ENCODE peak calls at places on chromosomes 12 and 14, in five cellular contexts. R is mammary epithelial cell, Y is tibial nerve, B is sigmoid colon, J is fibroblast of pulmonary artery. U is an unnamed sample.

GRCh38 chr14:65164068-65164824 is 61.9 kb upstream of the MAX start:
- DNase-seq in R (no peak), Y (peak), B (no peak), J (peak), U (no peak)

GRCh38 chr12:72836184-72836583 is 564.0 kb downstream of the TRHDE start:
- DNase-seq in R (no peak), Y (no peak), B (no peak), J (no peak), U (no peak)

GRCh38 chr12:3632256-3633240 is 120.4 kb downstream of the CRACR2A start:
- DNase-seq in R (no peak), Y (no peak), B (no peak), J (no peak), U (no peak)

GRCh38 chr14:55245657-55246268 is 25.5 kb upstream of the FBXO34 start:
- DNase-seq in R (peak), Y (no peak), B (no peak), J (peak), U (no peak)

GRCh38 chr14:54785111-54785777 is 117.4 kb downstream of the GCH1 start:
- DNase-seq in R (no peak), Y (no peak), B (peak), J (no peak), U (no peak)

GRCh38 chr12:3173912-3174311 is 96.7 kb downstream of the TSPAN9 start:
- DNase-seq in R (no peak), Y (no peak), B (no peak), J (no peak), U (no peak)

GRCh38 chr12:131053567-131053966 is 99.9 kb downstream of the ADGRD1 start:
- DNase-seq in R (no peak), Y (no peak), B (no peak), J (no peak), U (no peak)

GRCh38 chr12:9941838-9942237 is 9.7 kb upstream of the CLEC2A start:
- DNase-seq in R (no peak), Y (no peak), B (no peak), J (no peak), U (no peak)

GRCh38 chr14:104826197-104826857 is 25.4 kb downstream of the ZBTB42 start:
- DNase-seq in R (peak), Y (peak), B (peak), J (peak), U (no peak)

GRCh38 chr14:64388533-64389243 is 535 bp downstream of the MTHFD1 start:
- DNase-seq in R (peak), Y (peak), B (no peak), J (peak), U (no peak)

GRCh38 chr12:77324763-77325468 is 259.5 kb upstream of the E2F7 start:
- DNase-seq in R (peak), Y (peak), B (peak), J (peak), U (no peak)

GRCh38 chr14:100891501-100892445 is 11.7 kb downstream of the RTL1 start:
- DNase-seq in R (no peak), Y (no peak), B (peak), J (no peak), U (no peak)

GRCh38 chr12:51009038-51009437 is 17.1 kb downstream of the SLC11A2 start:
- DNase-seq in R (no peak), Y (peak), B (peak), J (peak), U (no peak)

GRCh38 chr12:108842364-108842763 is 15.0 kb downstream of the SSH1 start:
- DNase-seq in R (no peak), Y (no peak), B (no peak), J (no peak), U (no peak)

GRCh38 chr14:61585598-61586538 is 109.4 kb upstream of the HIF1A start:
- DNase-seq in R (no peak), Y (peak), B (peak), J (peak), U (no peak)

GRCh38 chr14:61586539-61587396 is 108.5 kb upstream of the HIF1A start:
- DNase-seq in R (peak), Y (no peak), B (no peak), J (peak), U (no peak)

GRCh38 chr14:61589691-61590521 is 105.4 kb upstream of the HIF1A start:
- DNase-seq in R (no peak), Y (no peak), B (no peak), J (no peak), U (no peak)

GRCh38 chr14:61587397-61587713 is 108.0 kb upstream of the HIF1A start:
- DNase-seq in R (no peak), Y (no peak), B (no peak), J (no peak), U (no peak)

DNA sequence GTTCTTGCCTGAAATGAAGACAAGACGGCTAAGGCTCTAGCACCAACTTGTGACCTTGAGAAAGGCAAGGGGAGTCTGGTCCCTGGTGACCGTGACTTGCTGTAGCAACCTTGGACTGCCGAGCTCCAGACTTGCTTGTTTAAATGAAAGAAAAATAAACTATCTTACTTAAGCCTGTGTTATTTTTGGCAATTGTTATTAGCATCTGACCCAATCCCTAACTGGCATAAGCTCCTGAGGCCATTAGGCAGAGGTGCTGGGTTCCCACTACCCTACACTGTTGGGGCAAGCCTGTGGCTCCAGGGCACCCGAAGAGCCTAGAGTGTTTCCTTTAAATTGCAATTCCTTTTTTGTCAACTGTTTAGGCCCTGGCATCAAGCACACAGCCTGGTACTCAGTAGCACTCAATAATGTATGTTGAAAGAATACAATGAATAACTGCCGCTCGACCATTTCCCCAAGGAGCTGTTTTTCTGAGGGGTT is 106.9 kb upstream of the HIF1A start:
- DNase-seq in R (no peak), Y (no peak), B (no peak), J (peak), U (no peak)
- H3K4me3 ChIP-seq in R (no peak), Y (no peak), B (no peak), J (no peak), U (no peak)

GRCh38 chr12:54569072-54569471 is 19.4 kb downstream of the PPP1R1A start:
- DNase-seq in R (no peak), Y (no peak), B (no peak), J (no peak), U (no peak)

GRCh38 chr12:54571857-54572195 is 16.6 kb downstream of the PPP1R1A start:
- DNase-seq in R (no peak), Y (no peak), B (no peak), J (no peak), U (no peak)

GRCh38 chr12:54569995-54570531 is 18.4 kb downstream of the PPP1R1A start:
- DNase-seq in R (no peak), Y (no peak), B (no peak), J (no peak), U (no peak)

GRCh38 chr12:54571166-54571856 is 17.1 kb downstream of the PPP1R1A start:
- DNase-seq in R (no peak), Y (no peak), B (no peak), J (no peak), U (no peak)

GRCh38 chr12:54572881-54573280 is 15.6 kb downstream of the PPP1R1A start:
- DNase-seq in R (no peak), Y (no peak), B (no peak), J (no peak), U (no peak)
- TF ChIP-seq CTCF in R (no peak), Y (no peak), B (no peak), J (no peak), U (peak)

DNA sequence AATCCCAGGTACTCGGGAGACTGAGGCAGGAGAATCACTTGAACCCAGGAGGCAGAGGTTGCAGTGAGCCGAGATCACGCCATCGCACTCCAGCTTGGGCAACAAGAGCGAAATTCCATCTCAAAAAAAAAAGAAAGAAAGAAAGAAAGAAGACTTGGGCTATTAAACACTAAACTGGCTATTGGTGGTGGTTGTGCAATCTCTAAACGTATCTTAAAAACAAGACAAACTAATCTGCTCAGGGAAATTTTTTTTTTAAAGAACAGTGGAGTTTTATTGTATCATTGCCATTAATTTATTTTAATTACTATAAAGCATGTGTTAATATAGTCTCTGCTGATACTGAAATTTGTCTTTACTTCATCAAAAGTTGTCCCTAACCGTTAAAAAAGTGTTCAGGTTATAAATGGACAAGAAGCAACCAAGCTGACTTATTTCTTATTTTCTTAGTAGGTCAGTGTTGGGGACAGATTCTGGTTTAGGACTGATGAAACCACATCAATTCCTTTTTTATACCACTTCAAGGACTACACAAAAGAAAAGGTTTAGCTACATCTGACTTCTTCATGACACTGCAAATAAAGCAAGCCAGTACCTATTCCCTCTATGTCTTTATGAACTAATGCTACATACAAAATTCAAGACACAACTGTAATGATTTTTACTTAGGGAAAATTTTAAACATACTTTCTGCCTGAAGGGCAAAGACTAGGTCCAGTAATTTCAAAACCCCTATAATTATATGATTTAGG is 68.7 kb upstream of the KRAS start:
- DNase-seq in R (no peak), Y (no peak), B (no peak), J (no peak), U (no peak)
- H3K4me3 ChIP-seq in R (no peak), Y (no peak), B (no peak), J (no peak), U (no peak)

GRCh38 chr12:82510386-82510785 is 152.1 kb downstream of the METTL25 start:
- DNase-seq in R (no peak), Y (no peak), B (no peak), J (no peak), U (no peak)
- TF ChIP-seq CTCF in R (no peak), Y (no peak), B (no peak), J (no peak), U (no peak)

GRCh38 chr12:114481200-114481535 is 75.2 kb upstream of the TBX5 start:
- DNase-seq in R (no peak), Y (no peak), B (no peak), J (no peak), U (no peak)

GRCh38 chr12:114478891-114479290 is 72.9 kb upstream of the TBX5 start:
- DNase-seq in R (no peak), Y (no peak), B (no peak), J (no peak), U (no peak)

GRCh38 chr12:114483996-114484395 is 78.1 kb upstream of the TBX5 start:
- DNase-seq in R (no peak), Y (no peak), B (no peak), J (no peak), U (no peak)

GRCh38 chr12:114479831-114480230 is 73.9 kb upstream of the TBX5 start:
- DNase-seq in R (no peak), Y (no peak), B (no peak), J (no peak), U (no peak)

DNA sequence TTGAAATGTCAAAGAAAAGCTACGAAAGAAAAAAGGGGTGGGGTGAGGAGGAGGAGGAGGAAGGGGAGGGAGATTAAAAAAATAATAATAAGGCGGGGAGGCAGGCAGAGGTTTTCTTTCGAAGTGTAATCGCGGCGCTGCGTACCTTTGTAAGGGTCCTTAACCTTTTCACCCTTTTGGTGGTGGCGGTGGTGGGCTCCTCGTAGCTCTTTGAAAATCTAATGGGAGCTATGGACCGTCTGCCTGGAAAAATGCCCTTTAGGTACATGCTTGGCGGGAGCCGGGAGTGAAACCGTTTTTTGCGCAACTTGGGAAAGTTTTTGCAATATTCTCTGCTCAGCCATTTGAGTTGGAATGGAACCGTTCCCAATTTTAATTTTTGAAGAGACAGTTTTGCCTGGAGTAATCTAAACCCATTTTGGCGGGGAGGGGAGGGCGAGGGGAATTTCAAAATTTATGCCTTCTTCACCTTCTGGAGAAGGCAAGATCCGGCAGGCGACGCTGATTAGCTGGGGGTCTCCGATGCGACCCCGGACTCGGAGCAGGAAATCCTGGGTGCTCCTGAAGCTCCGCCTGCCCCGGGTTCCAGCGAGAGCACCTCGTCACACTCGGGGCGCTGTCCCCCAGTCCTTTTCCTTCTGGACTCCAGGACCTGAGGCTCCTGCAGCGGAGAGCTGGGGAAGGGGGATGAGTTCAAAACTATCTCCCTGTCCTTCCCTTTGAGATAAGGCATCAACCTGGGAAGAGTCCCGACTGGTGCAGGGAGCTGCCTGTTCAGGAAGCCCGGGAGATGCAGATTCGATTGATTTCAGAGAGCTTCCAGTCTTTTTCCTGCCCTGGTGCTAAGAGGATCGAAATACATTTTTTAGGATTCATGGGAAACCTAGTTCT is 74.6 kb upstream of the TBX5 start:
- DNase-seq in R (peak), Y (no peak), B (no peak), J (peak), U (no peak)
- H3K4me3 ChIP-seq in R (peak), Y (no peak), B (peak), J (peak), U (no peak)

GRCh38 chr14:96584907-96585671 is 82.9 kb downstream of the PAPOLA start:
- DNase-seq in R (no peak), Y (no peak), B (no peak), J (no peak), U (no peak)

GRCh38 chr14:96586921-96587822 is 85.0 kb downstream of the PAPOLA start:
- DNase-seq in R (no peak), Y (no peak), B (peak), J (no peak), U (no peak)

GRCh38 chr14:96584199-96584906 is 82.2 kb downstream of the PAPOLA start:
- DNase-seq in R (peak), Y (no peak), B (peak), J (peak), U (no peak)

GRCh38 chr14:96585672-96586013 is 83.5 kb downstream of the PAPOLA start:
- DNase-seq in R (no peak), Y (no peak), B (no peak), J (no peak), U (no peak)

DNA sequence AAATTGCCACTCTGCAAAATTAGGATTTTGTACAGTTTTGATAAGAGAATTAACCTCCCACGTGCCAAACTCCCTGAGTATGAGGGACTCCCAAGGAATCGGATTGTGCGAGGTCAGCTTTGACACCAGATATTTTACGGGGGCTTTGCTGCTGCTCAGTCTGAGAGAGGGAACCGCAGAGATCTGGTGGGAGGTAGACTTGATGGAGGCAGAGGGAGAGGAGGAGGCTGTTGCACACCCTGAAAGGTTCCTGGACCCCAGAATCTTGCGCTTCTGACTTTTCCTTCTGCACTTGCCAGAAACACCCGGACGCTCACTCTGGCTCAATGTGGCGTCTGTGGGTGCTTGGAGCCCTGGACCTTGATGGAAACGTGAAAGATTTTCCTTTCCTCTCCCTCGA is 83.9 kb downstream of the PAPOLA start:
- DNase-seq in R (no peak), Y (no peak), B (no peak), J (no peak), U (no peak)
- TF ChIP-seq CTCF in R (no peak), Y (no peak), B (no peak), J (no peak), U (no peak)

DNA sequence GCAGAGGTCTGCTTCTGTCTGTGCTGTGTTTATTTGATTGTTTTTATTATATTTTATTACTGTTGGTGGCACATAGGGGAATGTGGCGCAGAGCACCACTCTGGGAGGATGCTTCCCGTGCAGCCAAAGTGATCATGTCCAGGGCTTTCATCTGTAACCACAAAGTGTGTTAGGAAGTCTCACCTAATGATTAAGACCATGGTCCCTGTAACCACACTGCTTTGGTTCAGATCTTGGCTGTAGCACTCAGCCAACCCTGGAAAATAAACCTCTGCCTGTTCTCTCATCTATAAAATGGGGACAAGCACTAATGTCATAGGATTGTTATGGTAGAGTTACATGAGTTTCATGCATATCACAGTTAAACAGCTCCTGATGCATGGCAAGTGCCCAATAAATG is 1.9 kb downstream of the RESF1 start:
- DNase-seq in R (no peak), Y (no peak), B (no peak), J (no peak), U (no peak)
- H3K4me3 ChIP-seq in R (peak), Y (no peak), B (peak), J (peak), U (no peak)

DNA sequence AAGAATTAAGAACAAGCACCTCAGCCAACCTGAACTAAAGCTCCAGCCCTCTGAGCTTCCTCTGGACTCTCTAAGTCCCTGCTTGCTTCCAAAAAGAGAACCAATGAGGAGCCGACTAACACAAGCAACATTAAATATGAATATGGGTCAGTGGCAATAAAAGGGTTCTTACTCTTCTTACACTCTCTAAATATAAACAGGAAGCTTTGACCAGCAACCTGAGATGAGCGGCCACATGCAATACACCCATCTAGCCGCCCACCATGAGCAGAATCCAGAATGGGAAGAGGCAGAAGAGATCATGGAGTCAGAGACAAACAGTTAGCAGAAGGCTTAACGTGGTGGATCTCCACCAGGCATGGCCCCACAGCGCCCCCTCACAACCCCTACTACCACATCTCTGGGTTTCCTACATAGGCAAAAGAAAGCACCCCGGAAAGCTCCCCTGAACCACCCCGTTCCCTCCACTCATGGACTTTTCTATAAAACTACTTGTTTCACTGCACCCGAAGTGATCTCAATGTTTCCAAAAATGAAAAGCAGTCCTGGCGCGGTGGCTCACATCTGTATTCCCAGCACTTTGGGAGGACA is 59.4 kb downstream of the TTC7B start:
- DNase-seq in R (no peak), Y (no peak), B (no peak), J (no peak), U (no peak)
- TF ChIP-seq CTCF in R (no peak), Y (no peak), B (no peak), J (no peak), U (no peak)